ENCODE peak calls at places on chromosome 16, in seven cellular contexts. S is chondrocyte, L is nephron progenitor cell, D is progenitor cell of endocrine pancreas, W is HFFc6, T is B cell, N is fibroblast of villous mesenchyme. B is an unnamed sample.

GRCh38 chr16:1747934-1748333 is 23.4 kb downstream of the NME3 start:
- DNase-seq in S (no peak), L (no peak), D (no peak), W (no peak), T (no peak), N (no peak), B (no peak)

GRCh38 chr16:14475370-14476139 is 154.5 kb downstream of the PARN start:
- DNase-seq in S (no peak), L (no peak), D (no peak), W (no peak), T (no peak), N (no peak), B (no peak)

GRCh38 chr16:75621170-75621477 is 2.0 kb downstream of the ADAT1 start:
- DNase-seq in S (no peak), L (no peak), D (no peak), W (peak), T (no peak), N (peak), B (no peak)

GRCh38 chr16:57795431-57795878 is 6.8 kb downstream of the KIFC3 start:
- DNase-seq in S (no peak), L (peak), D (no peak), W (no peak), T (no peak), N (peak), B (no peak)

GRCh38 chr16:88533381-88533831 is 36.8 kb upstream of the ZC3H18 start:
- DNase-seq in S (no peak), L (no peak), D (peak), W (peak), T (no peak), N (peak), B (no peak)

GRCh38 chr16:89286096-89286495 is 68.6 kb downstream of the ZNF778 start:
- DNase-seq in S (no peak), L (no peak), D (no peak), W (no peak), T (no peak), N (no peak), B (no peak)

GRCh38 chr16:22313141-22313781 is 16.1 kb downstream of the POLR3E start:
- DNase-seq in S (no peak), L (no peak), D (no peak), W (no peak), T (no peak), N (no peak), B (no peak)

GRCh38 chr16:79767597-79768280 is 167.2 kb upstream of the MAF start:
- DNase-seq in S (no peak), L (no peak), D (no peak), W (no peak), T (no peak), N (peak), B (no peak)

GRCh38 chr16:89633064-89633631 is 19.7 kb downstream of the DPEP1 start:
- DNase-seq in S (no peak), L (no peak), D (no peak), W (peak), T (no peak), N (peak), B (peak)

GRCh38 chr16:88957887-88958577 is 19.0 kb downstream of the CBFA2T3 start:
- DNase-seq in S (no peak), L (no peak), D (no peak), W (no peak), T (no peak), N (no peak), B (no peak)

GRCh38 chr16:842061-842476 is 41.5 kb upstream of the GNG13 start:
- DNase-seq in S (no peak), L (no peak), D (no peak), W (no peak), T (no peak), N (peak), B (no peak)

GRCh38 chr16:67249178-67249759 is 490 bp downstream of the SLC9A5 start:
- DNase-seq in S (peak), L (no peak), D (no peak), W (no peak), T (no peak), N (no peak), B (no peak)

GRCh38 chr16:70391446-70391845 is 44.7 kb downstream of the DDX19A start:
- DNase-seq in S (no peak), L (no peak), D (no peak), W (no peak), T (no peak), N (no peak), B (no peak)

GRCh38 chr16:22814330-22815105 is 556 bp downstream of the HS3ST2 start:
- DNase-seq in S (no peak), L (peak), D (no peak), W (no peak), T (no peak), N (no peak), B (no peak)

GRCh38 chr16:1289480-1289872 is 20.0 kb upstream of the UBE2I start:
- DNase-seq in S (no peak), L (no peak), D (no peak), W (no peak), T (peak), N (no peak), B (no peak)

GRCh38 chr16:68640972-68641371 is 4.1 kb upstream of the CDH3 start:
- DNase-seq in S (no peak), L (no peak), D (no peak), W (peak), T (no peak), N (no peak), B (no peak)

GRCh38 chr16:57798953-57799618 is 3.2 kb downstream of the KIFC3 start:
- DNase-seq in S (no peak), L (no peak), D (no peak), W (no peak), T (peak), N (no peak), B (no peak)

GRCh38 chr16:89859809-89860075 is 13.7 kb upstream of the TCF25 start:
- DNase-seq in S (no peak), L (no peak), D (no peak), W (no peak), T (no peak), N (no peak), B (no peak)

GRCh38 chr16:85759631-85760419 is 8.9 kb upstream of the C16orf74 start:
- DNase-seq in S (no peak), L (no peak), D (no peak), W (no peak), T (peak), N (no peak), B (no peak)

GRCh38 chr16:67286441-67287235 is 7.3 kb downstream of the PLEKHG4 start:
- DNase-seq in S (no peak), L (no peak), D (no peak), W (no peak), T (no peak), N (no peak), B (no peak)

GRCh38 chr16:84115919-84116719 is 623 bp downstream of the MBTPS1 start:
- DNase-seq in S (no peak), L (no peak), D (no peak), W (peak), T (no peak), N (peak), B (no peak)
- TF ChIP-seq CTCF in S (peak), L (peak), D (peak), W (peak), T (peak), N (no peak), B (peak)

DNA sequence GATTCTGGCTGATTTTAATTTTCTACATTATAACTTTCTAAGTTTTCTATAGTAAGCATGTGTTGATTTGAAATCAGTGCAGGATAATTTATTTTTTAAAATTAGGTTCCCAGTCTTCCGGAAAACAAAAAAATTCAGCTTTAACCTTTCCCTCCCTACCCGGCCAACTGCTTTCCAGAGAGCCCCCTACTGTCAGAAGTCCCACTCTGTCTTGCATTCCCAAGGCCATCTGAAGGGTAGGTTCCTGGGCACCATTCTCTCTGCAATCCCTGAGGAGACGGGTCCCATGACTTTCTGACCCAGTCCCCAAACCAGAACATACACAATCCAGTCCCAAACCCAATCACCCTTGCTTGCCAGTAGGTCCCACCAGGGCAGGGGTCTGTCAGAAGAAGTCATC is 200.3 kb downstream of the CYLD start:
- DNase-seq in S (no peak), L (no peak), D (no peak), W (no peak), T (no peak), N (no peak), B (no peak)
- TF ChIP-seq CTCF in S (no peak), L (no peak), D (no peak), W (no peak), T (no peak), N (no peak), B (no peak)

DNA sequence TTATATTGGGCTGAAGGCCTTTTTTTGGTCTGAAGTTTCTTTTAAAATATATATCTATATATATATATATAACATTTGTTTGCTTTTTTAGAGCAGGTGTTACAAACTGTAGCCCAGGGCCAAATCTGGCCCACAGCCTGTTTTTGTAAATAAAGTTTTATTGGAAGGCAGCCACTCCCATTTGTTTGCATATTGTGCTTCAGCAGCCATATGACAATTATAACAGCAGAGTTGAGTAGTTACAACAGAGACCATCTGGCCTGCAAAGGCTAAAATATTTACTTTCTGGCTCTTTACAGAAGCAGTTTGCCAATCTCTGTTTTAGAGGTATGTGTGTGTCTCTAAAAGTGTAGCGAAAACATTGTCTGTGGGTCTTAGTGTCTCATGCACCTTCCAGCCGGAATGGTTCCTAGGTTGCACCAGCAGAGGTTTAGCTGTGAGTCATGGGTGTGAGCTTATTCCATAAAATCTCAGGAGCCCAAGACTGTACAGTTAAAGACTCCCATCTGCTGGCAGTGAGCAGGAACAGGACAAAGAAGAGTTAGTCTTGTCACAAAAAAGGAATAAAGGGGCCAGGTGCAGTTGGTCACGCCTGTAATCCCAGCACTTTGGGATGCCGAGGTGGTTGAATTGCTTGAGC is 23.8 kb downstream of the LCMT1 start:
- DNase-seq in S (no peak), L (no peak), D (no peak), W (peak), T (no peak), N (peak), B (no peak)
- TF ChIP-seq CTCF in S (peak), L (no peak), D (no peak), W (peak), T (no peak), N (peak), B (peak)

GRCh38 chr16:17068524-17068923 is 402.2 kb downstream of the XYLT1 start:
- DNase-seq in S (no peak), L (no peak), D (no peak), W (no peak), T (no peak), N (no peak), B (no peak)

GRCh38 chr16:17072104-17072503 is 398.7 kb downstream of the XYLT1 start:
- DNase-seq in S (no peak), L (no peak), D (no peak), W (no peak), T (no peak), N (no peak), B (no peak)

GRCh38 chr16:17076121-17076757 is 394.5 kb downstream of the XYLT1 start:
- DNase-seq in S (no peak), L (no peak), D (no peak), W (no peak), T (no peak), N (no peak), B (no peak)

GRCh38 chr16:17067882-17068281 is 402.9 kb downstream of the XYLT1 start:
- DNase-seq in S (no peak), L (no peak), D (no peak), W (no peak), T (no peak), N (no peak), B (no peak)

DNA sequence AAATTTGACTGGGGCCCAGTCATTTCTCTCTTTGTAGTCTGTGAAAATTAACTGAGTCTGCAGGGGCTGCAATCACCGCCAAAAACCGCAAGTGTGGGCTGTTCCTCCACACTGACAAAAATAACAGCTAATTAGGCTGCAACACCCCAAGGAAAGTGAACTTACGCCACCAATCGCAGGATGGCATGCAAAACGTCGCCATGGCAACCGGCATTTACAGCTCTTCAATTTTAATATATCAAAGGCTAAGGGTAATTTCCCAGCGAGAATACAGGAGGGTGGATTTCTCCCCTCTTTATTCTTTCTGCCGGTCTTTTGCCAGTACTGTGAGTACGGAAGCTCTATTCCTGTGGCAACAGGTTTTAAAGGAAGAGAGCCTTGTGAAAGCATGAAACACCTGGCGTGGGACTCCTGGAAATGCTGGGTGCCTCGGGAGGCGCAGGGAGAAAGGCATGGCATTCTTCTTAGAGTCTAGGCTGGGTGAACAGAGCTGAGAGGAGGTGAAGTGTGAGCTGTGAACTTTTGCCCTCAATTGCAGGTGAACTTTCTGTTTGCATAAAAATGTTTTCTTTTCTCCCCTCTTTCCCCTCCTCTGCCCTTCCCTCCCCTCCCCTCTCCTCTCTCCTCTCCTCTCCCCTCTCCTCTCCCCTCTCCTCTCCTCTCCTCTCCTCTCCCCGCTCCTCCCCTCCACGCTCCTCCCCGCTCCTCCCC is 399.7 kb downstream of the XYLT1 start:
- DNase-seq in S (no peak), L (peak), D (no peak), W (no peak), T (peak), N (no peak), B (no peak)
- TF ChIP-seq CTCF in S (no peak), L (no peak), D (no peak), W (no peak), T (no peak), N (no peak), B (no peak)

GRCh38 chr16:73274140-73274539 is 226.2 kb upstream of the ZFHX3 start:
- DNase-seq in S (no peak), L (no peak), D (no peak), W (no peak), T (no peak), N (no peak), B (no peak)

GRCh38 chr16:73262931-73263330 is 215.0 kb upstream of the ZFHX3 start:
- DNase-seq in S (no peak), L (no peak), D (no peak), W (no peak), T (no peak), N (no peak), B (no peak)

GRCh38 chr16:73265124-73265838 is 217.4 kb upstream of the ZFHX3 start:
- DNase-seq in S (no peak), L (no peak), D (no peak), W (no peak), T (no peak), N (no peak), B (no peak)

GRCh38 chr16:73268311-73268997 is 220.5 kb upstream of the ZFHX3 start:
- DNase-seq in S (no peak), L (no peak), D (no peak), W (no peak), T (no peak), N (peak), B (no peak)
- TF ChIP-seq CTCF in S (peak), L (peak), D (no peak), W (peak), T (no peak), N (peak), B (peak)

GRCh38 chr16:50657251-50657650 is 23.9 kb downstream of the SNX20 start:
- DNase-seq in S (no peak), L (no peak), D (no peak), W (no peak), T (no peak), N (no peak), B (no peak)

GRCh38 chr16:50655558-50656055 is 25.5 kb downstream of the SNX20 start:
- DNase-seq in S (no peak), L (no peak), D (no peak), W (no peak), T (no peak), N (no peak), B (no peak)

GRCh38 chr16:50653633-50654524 is 27.2 kb downstream of the SNX20 start:
- DNase-seq in S (no peak), L (no peak), D (peak), W (no peak), T (no peak), N (no peak), B (no peak)

GRCh38 chr16:50653056-50653455 is 28.1 kb downstream of the SNX20 start:
- DNase-seq in S (no peak), L (no peak), D (no peak), W (no peak), T (no peak), N (no peak), B (no peak)

DNA sequence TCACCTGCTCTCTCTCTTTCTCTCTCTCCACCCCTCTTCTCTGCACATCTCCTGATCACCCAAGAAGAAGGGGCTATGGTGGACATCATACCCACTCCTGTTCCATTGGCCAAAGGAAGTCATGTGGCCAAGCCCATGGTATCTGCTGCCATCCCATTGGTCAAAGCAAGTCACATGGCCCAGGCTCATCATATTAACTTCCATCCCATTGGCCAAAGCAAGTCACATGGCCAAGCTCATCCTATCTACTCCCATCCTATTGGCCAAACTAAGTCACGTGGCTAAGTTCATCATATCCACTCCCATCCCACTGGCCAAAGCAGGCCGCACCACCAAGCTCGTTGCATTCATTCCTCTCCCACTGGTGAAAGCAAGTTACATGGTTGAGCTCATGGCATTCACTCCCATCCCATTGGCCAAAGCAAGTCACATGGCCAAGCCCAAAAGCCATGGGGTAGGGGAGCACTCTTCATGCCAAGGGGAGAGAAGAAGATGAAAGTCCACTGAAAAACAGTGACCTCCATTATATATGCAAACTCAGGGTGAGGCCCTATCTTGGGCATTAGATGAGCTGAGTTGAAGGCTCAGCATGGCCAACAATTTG is 29.2 kb downstream of the SNX20 start:
- DNase-seq in S (no peak), L (no peak), D (no peak), W (no peak), T (no peak), N (no peak), B (no peak)
- TF ChIP-seq CTCF in S (no peak), L (no peak), D (no peak), W (no peak), T (no peak), N (no peak), B (no peak)

GRCh38 chr16:12000032-12000431 is 23.5 kb downstream of the SNX29 start:
- DNase-seq in S (no peak), L (no peak), D (no peak), W (no peak), T (no peak), N (no peak), B (no peak)
- TF ChIP-seq CTCF in S (no peak), L (no peak), D (no peak), W (no peak), T (no peak), N (no peak), B (no peak)